ENCODE peak calls at places on chromosomes 5 and 9, in four cellular contexts. C is stimulated activated CD8-positive, alpha-beta memory T cell treated with anti-CD3 and anti-CD28 coated beads, Interleukin-4, amount 100 ng/mL, for 4 hours; B is CD8-positive, alpha-beta memory T cell; U is T47D. O is an unnamed sample.
A peak's percentile ranks its signal among the peaks of the same experiment; 100 is the strongest.

GRCh38 chr5:148343603-148344230 is 8.4 kb downstream of the SPINK9 start:
- DNase-seq in C (no peak), B (no peak), U (no peak), O (no peak)

GRCh38 chr5:169942181-169942580 is 38.1 kb downstream of the INSYN2B start:
- DNase-seq in C (no peak), B (no peak), U (no peak), O (no peak)

GRCh38 chr5:168209561-168209960 is 81.9 kb upstream of the WWC1 start:
- DNase-seq in C (no peak), B (no peak), U (no peak), O (peak; percentile 23)

GRCh38 chr5:172498431-172499129 is 44.3 kb upstream of the SH3PXD2B start:
- DNase-seq in C (no peak), B (no peak), U (no peak), O (no peak)

GRCh38 chr9:29439961-29440360 is 1866.7 kb upstream of the C9orf72 start:
- DNase-seq in C (no peak), B (no peak), U (no peak), O (no peak)

GRCh38 chr9:18544456-18544855 is 70.5 kb downstream of the ADAMTSL1 start:
- DNase-seq in C (no peak), B (no peak), U (no peak), O (no peak)

GRCh38 chr5:92896722-92897121 is 684.3 kb downstream of the NR2F1-AS1 start:
- DNase-seq in C (no peak), B (no peak), U (no peak), O (no peak)

GRCh38 chr5:64818245-64818644 is 49.5 kb downstream of the CWC27 start:
- DNase-seq in C (no peak), B (no peak), U (no peak), O (peak; percentile 66)

GRCh38 chr9:74570879-74571512 is 73.9 kb downstream of the RORB start:
- DNase-seq in C (no peak), B (no peak), U (peak; percentile 69), O (peak; percentile 46)

GRCh38 chr5:150358261-150359095 is 981 bp downstream of the TCOF1 start:
- DNase-seq in C (no peak), B (no peak), U (no peak), O (peak; percentile 28)

GRCh38 chr9:19104528-19105282 is 2.0 kb upstream of the HAUS6 start:
- DNase-seq in C (no peak), B (no peak), U (no peak), O (no peak)

GRCh38 chr9:137011130-137011529 is 14.8 kb upstream of the CLIC3 start:
- DNase-seq in C (no peak), B (no peak), U (no peak), O (no peak)

GRCh38 chr5:82975812-82976211 is 101.4 kb downstream of the TMEM167A start:
- DNase-seq in C (no peak), B (no peak), U (no peak), O (no peak)

GRCh38 chr9:108184941-108185340 is 670.8 kb downstream of the ACTL7B start:
- DNase-seq in C (no peak), B (no peak), U (peak; percentile 77), O (peak; percentile 40)

GRCh38 chr5:137296213-137296702 is 202.9 kb downstream of the SPOCK1 start:
- DNase-seq in C (no peak), B (no peak), U (no peak), O (no peak)

GRCh38 chr9:14238044-14238443 is 75.9 kb downstream of the NFIB start:
- DNase-seq in C (no peak), B (no peak), U (no peak), O (no peak)

GRCh38 chr5:157247267-157247666 is 18.7 kb upstream of the CYFIP2 start:
- DNase-seq in C (no peak), B (no peak), U (no peak), O (no peak)

GRCh38 chr5:170439246-170439943 is 50.2 kb upstream of the KCNMB1 start:
- DNase-seq in C (no peak), B (no peak), U (no peak), O (no peak)

GRCh38 chr5:155004138-155004744 is 9.3 kb upstream of the KIF4B start:
- DNase-seq in C (no peak), B (no peak), U (peak; percentile 40), O (peak; percentile 56)

O was measured in endothelial cell of umbilical vein.